ENCODE peak calls at places on chromosomes 3 and 15, in seven cellular contexts. E, I, Y, D, J, Q and X are unnamed samples.

GRCh38 chr3:141485578-141486415 is 1.0 kb upstream of the RASA2 start:
- DNase-seq in E (peak), I (no peak), Y (peak), D (no peak), J (no peak), Q (no peak), X (no peak)

GRCh38 chr3:31066999-31067398 is 172.5 kb upstream of the GADL1 start:
- DNase-seq in E (peak), I (peak), Y (peak), D (no peak), J (no peak), Q (no peak), X (no peak)

GRCh38 chr15:86384191-86384590 is 304.5 kb downstream of the AGBL1 start:
- DNase-seq in E (no peak), I (no peak), Y (no peak), D (no peak), J (no peak), Q (no peak), X (no peak)

GRCh38 chr3:32577174-32577573 is 6.5 kb upstream of the DYNC1LI1 start:
- DNase-seq in E (no peak), I (no peak), Y (no peak), D (no peak), J (no peak), Q (no peak), X (no peak)

GRCh38 chr3:126528800-126529541 is 5.0 kb downstream of the CHST13 start:
- DNase-seq in E (no peak), I (no peak), Y (no peak), D (no peak), J (no peak), Q (peak), X (no peak)

GRCh38 chr15:45827275-45827674 is 192.4 kb downstream of the SQOR start:
- DNase-seq in E (no peak), I (no peak), Y (no peak), D (no peak), J (no peak), Q (no peak), X (no peak)

GRCh38 chr15:48536681-48537091 is 108.8 kb downstream of the FBN1 start:
- DNase-seq in E (no peak), I (no peak), Y (peak), D (no peak), J (no peak), Q (no peak), X (no peak)

GRCh38 chr3:165800970-165801369 is 36.3 kb downstream of the BCHE start:
- DNase-seq in E (no peak), I (no peak), Y (peak), D (no peak), J (no peak), Q (no peak), X (no peak)

GRCh38 chr15:23645379-23646164 is 2.1 kb downstream of the MAGEL2 start:
- DNase-seq in E (no peak), I (no peak), Y (no peak), D (no peak), J (no peak), Q (no peak), X (no peak)

GRCh38 chr3:13268961-13269391 is 151.1 kb downstream of the NUP210 start:
- DNase-seq in E (no peak), I (no peak), Y (no peak), D (no peak), J (no peak), Q (peak), X (no peak)

GRCh38 chr3:108495717-108496116 is 14.7 kb downstream of the MYH15 start:
- DNase-seq in E (no peak), I (no peak), Y (peak), D (no peak), J (no peak), Q (no peak), X (no peak)

GRCh38 chr3:47342156-47342555 is 38.7 kb upstream of the PTPN23 start:
- DNase-seq in E (no peak), I (no peak), Y (no peak), D (no peak), J (no peak), Q (no peak), X (no peak)

GRCh38 chr15:28243399-28243798 is 78.6 kb downstream of the HERC2 start:
- DNase-seq in E (no peak), I (no peak), Y (no peak), D (no peak), J (no peak), Q (no peak), X (no peak)

GRCh38 chr3:189841474-189842205 is 210.5 kb downstream of the TP63 start:
- DNase-seq in E (peak), I (no peak), Y (peak), D (no peak), J (no peak), Q (no peak), X (no peak)

GRCh38 chr3:61530355-61530754 is 31.0 kb upstream of the PTPRG start:
- DNase-seq in E (peak), I (no peak), Y (peak), D (no peak), J (no peak), Q (no peak), X (no peak)

GRCh38 chr3:10783360-10784346 is 32.4 kb upstream of the SLC6A11 start:
- DNase-seq in E (peak), I (no peak), Y (peak), D (no peak), J (no peak), Q (no peak), X (peak)

GRCh38 chr3:30443756-30444673 is 162.4 kb upstream of the TGFBR2 start:
- DNase-seq in E (no peak), I (no peak), Y (no peak), D (no peak), J (no peak), Q (no peak), X (no peak)

GRCh38 chr3:39184081-39184967 is 8.1 kb downstream of the XIRP1 start:
- DNase-seq in E (no peak), I (no peak), Y (no peak), D (no peak), J (no peak), Q (peak), X (peak)

GRCh38 chr15:68715111-68715510 is 105.6 kb downstream of the ANP32A start:
- DNase-seq in E (no peak), I (no peak), Y (no peak), D (no peak), J (no peak), Q (no peak), X (no peak)

GRCh38 chr3:86954751-86955150 is 36.2 kb downstream of the VGLL3 start:
- DNase-seq in E (no peak), I (no peak), Y (no peak), D (no peak), J (no peak), Q (no peak), X (no peak)

GRCh38 chr3:129383292-129383860 is 45.1 kb downstream of the EFCAB12 start:
- DNase-seq in E (peak), I (peak), Y (peak), D (peak), J (peak), Q (peak), X (peak)

GRCh38 chr3:171222995-171223394 is 196.5 kb upstream of the SLC2A2 start:
- DNase-seq in E (no peak), I (no peak), Y (no peak), D (no peak), J (no peak), Q (no peak), X (no peak)

GRCh38 chr3:167743799-167744198 is 8.3 kb downstream of the SERPINI1 start:
- DNase-seq in E (no peak), I (no peak), Y (no peak), D (no peak), J (no peak), Q (no peak), X (no peak)

GRCh38 chr3:107767897-107768605 is 245.3 kb downstream of the BBX start:
- DNase-seq in E (no peak), I (no peak), Y (peak), D (no peak), J (no peak), Q (peak), X (no peak)

GRCh38 chr3:150691414-150692040 is 12.2 kb downstream of the ERICH6 start:
- DNase-seq in E (no peak), I (no peak), Y (no peak), D (no peak), J (no peak), Q (no peak), X (no peak)

GRCh38 chr3:134794950-134795775 is at the start of gene EPHB1:
- DNase-seq in E (peak), I (peak), Y (peak), D (peak), J (peak), Q (peak), X (peak)

GRCh38 chr15:23539892-23540291 is 25.6 kb upstream of the MKRN3 start:
- DNase-seq in E (no peak), I (no peak), Y (no peak), D (no peak), J (no peak), Q (no peak), X (no peak)

GRCh38 chr3:130971208-130971607 is 55.4 kb downstream of the ASTE1 start:
- DNase-seq in E (no peak), I (no peak), Y (no peak), D (no peak), J (no peak), Q (no peak), X (no peak)

GRCh38 chr15:75025102-75025501 is 1.7 kb downstream of the PPCDC start:
- DNase-seq in E (no peak), I (no peak), Y (no peak), D (no peak), J (no peak), Q (no peak), X (no peak)

GRCh38 chr3:45272411-45272810 is 46.3 kb upstream of the TMEM158 start:
- DNase-seq in E (no peak), I (no peak), Y (no peak), D (no peak), J (no peak), Q (no peak), X (no peak)

GRCh38 chr15:98547741-98548166 is 100.6 kb upstream of the IGF1R start:
- DNase-seq in E (no peak), I (no peak), Y (peak), D (no peak), J (peak), Q (peak), X (no peak)

GRCh38 chr3:63661242-63661641 is 8.8 kb downstream of the SNTN start:
- DNase-seq in E (peak), I (no peak), Y (peak), D (no peak), J (no peak), Q (no peak), X (no peak)

DNA sequence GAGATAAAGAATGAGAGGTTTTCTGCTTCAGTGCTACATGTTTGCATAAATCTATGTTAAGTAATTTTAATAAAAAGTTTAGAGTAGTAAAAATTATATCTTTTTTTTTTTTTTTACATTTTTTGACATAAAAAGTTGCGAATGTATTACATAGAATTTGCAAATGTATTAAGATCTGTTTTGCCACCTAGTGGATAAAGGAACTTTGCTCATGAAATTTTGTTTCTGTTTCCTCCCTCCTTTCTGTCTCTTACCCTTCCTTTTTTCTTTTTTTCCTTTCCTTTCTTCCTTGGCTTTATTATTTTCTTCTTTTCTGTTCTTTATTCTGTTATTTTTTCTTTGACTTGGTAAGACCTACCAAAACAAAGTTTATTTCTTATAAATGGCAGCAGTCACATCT is 58.5 kb upstream of the UTS2B start:
- DNase-seq in E (no peak), I (no peak), Y (peak), D (no peak), J (no peak), Q (no peak), X (no peak)
- TF ChIP-seq CTCF in E (peak), I (peak), Y (no peak), D (no peak), J (no peak), Q (peak), X (no peak)

DNA sequence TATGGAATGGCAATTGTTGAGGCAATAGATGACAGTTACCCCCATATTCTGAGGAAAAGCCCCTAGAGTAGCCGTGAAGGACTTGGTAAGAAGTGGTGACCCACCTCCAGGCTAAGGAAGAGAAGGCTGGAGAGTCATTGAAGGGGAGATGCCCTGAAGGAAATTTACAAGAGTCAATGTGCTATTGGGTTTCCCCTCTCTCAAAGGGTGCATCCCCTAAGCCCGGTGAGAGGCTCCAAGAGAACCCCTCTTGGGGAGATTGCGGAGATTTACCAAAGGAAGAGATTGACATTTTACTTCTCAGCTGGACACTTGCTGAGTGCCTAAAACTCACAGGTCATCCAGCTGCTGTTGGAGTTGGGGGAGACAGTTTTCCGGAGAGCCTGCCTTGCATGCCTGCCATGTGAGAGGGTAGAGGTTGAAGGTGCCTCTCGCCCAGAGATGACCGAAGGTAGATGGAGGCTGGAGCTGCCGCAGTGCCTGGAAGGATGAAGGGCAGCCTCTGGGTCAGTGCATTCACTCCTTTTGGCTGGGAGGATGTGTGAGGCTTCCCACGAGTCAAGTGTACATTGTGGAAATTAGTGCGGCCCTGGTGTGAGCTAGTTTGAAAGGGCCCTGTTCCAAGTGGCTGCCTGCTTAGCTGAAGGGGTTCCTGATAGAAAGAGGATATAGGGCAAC is 30.7 kb downstream of the MESD start:
- DNase-seq in E (no peak), I (no peak), Y (no peak), D (no peak), J (no peak), Q (no peak), X (no peak)
- TF ChIP-seq CTCF in E (no peak), I (no peak), Y (no peak), D (no peak), J (no peak), Q (no peak), X (no peak)

GRCh38 chr3:71649757-71650156 is 66.2 kb upstream of the FOXP1 start:
- DNase-seq in E (no peak), I (no peak), Y (no peak), D (no peak), J (no peak), Q (no peak), X (no peak)

GRCh38 chr3:71650372-71650771 is 66.8 kb upstream of the FOXP1 start:
- DNase-seq in E (no peak), I (no peak), Y (no peak), D (no peak), J (no peak), Q (no peak), X (no peak)

GRCh38 chr3:71651625-71652024 is 68.1 kb upstream of the FOXP1 start:
- DNase-seq in E (no peak), I (no peak), Y (no peak), D (no peak), J (no peak), Q (no peak), X (no peak)

GRCh38 chr3:71647751-71648150 is 64.2 kb upstream of the FOXP1 start:
- DNase-seq in E (peak), I (no peak), Y (no peak), D (no peak), J (no peak), Q (no peak), X (no peak)

GRCh38 chr3:71652786-71653419 is 69.4 kb upstream of the FOXP1 start:
- DNase-seq in E (peak), I (peak), Y (peak), D (no peak), J (peak), Q (no peak), X (peak)
- TF ChIP-seq CTCF in E (peak), I (peak), Y (peak), D (no peak), J (peak), Q (peak), X (no peak)

DNA sequence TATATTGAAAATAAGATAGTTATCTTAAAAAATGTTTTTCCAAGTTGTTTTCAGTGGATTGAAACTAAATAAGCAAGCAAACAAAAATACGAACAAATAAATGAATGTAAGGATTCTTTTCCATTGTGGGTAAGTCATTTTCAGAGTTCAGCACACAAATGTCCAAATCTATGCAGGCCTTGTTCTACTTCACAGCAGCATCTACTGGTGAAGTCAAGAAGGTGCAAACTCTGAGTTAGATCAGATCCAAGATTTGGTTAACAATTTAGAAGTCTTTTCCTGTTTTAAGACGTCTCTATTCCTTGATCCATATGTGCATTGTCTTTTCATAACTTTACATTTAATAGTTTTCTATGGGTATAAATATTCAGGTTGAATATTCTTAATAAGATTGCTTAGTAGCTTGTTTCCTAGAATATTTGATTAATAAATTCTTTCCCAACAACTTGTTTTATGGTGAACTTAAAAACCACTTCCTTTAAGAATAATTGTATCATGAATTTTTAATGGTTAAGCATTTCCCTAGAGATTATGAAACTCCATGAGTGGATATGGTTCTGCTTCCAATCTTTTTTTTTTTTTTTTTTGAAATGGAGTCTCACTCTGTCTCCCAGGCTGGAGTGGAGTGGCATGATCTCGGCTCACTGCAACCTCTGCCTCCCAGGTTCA is 10.5 kb downstream of the PTX3 start:
- DNase-seq in E (peak), I (no peak), Y (peak), D (no peak), J (no peak), Q (no peak), X (no peak)
- TF ChIP-seq CTCF in E (peak), I (peak), Y (peak), D (no peak), J (no peak), Q (peak), X (no peak)

GRCh38 chr15:67181221-67181639 is 73.2 kb downstream of the AAGAB start:
- DNase-seq in E (no peak), I (no peak), Y (no peak), D (no peak), J (no peak), Q (no peak), X (no peak)
- TF ChIP-seq CTCF in E (no peak), I (no peak), Y (no peak), D (no peak), J (no peak), Q (no peak), X (peak)

GRCh38 chr3:182258538-182259177 is 534.6 kb upstream of the ATP11B start:
- DNase-seq in E (peak), I (no peak), Y (peak), D (no peak), J (no peak), Q (no peak), X (peak)
- TF ChIP-seq CTCF in E (peak), I (peak), Y (peak), D (no peak), J (peak), Q (peak), X (peak)

DNA sequence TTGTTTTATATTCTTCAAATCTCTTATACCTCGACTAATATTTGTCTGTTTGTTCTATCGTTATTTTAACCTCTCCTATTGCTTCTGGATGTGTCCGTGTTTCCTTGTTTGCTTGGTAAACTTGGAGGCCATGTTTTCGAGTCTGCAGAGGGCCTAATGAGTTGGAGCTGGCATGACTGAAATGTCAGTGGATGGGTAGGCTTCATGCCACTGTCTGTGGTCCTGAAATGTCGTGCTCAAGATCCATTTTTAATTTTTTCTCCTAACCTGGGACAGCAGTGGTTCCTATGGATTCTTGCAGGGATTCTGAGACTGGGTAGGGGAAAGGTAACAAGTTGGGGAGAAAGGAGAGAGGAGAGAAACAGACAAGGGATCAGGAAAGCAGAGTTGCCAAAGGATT is 18.8 kb upstream of the GASK1A start:
- DNase-seq in E (no peak), I (no peak), Y (no peak), D (no peak), J (no peak), Q (no peak), X (no peak)
- TF ChIP-seq CTCF in E (no peak), I (no peak), Y (no peak), D (no peak), J (no peak), Q (no peak), X (no peak)

GRCh38 chr3:64909011-64909410 is 221.2 kb upstream of the ADAMTS9 start:
- DNase-seq in E (no peak), I (no peak), Y (no peak), D (no peak), J (no peak), Q (no peak), X (no peak)
- TF ChIP-seq CTCF in E (no peak), I (no peak), Y (no peak), D (no peak), J (no peak), Q (no peak), X (no peak)